ENCODE peak calls at places on chromosomes 12 and 14, in four cellular contexts. One of them, this sample, is unnamed.

GRCh38 chr12:115440438-115440837 is 756.5 kb upstream of the TBX3 start:
- DNase-seq in body of pancreas: peak
- DNase-seq in hepatic stellate cell: peak
- DNase-seq in memory B cell: no peak
- DNase-seq in this sample: no peak

GRCh38 chr12:123478762-123479161 is 20.8 kb downstream of the SNRNP35 start:
- DNase-seq in memory B cell: no peak
- DNase-seq in body of pancreas: no peak
- DNase-seq in hepatic stellate cell: peak
- DNase-seq in this sample: no peak

GRCh38 chr14:50407089-50407813 is 10.6 kb upstream of the CDKL1 start:
- DNase-seq in hepatic stellate cell: no peak
- DNase-seq in body of pancreas: no peak
- DNase-seq in memory B cell: no peak
- DNase-seq in this sample: no peak

GRCh38 chr14:78170203-78170602 is at the start of gene NRXN3:
- DNase-seq in body of pancreas: no peak
- DNase-seq in memory B cell: no peak
- DNase-seq in hepatic stellate cell: no peak
- DNase-seq in this sample: no peak

GRCh38 chr12:67780580-67781084 is 132.1 kb downstream of the DYRK2 start:
- DNase-seq in hepatic stellate cell: no peak
- DNase-seq in body of pancreas: no peak
- DNase-seq in memory B cell: no peak
- DNase-seq in this sample: no peak

GRCh38 chr14:81398196-81398891 is 1.8 kb downstream of the STON2 start:
- DNase-seq in hepatic stellate cell: no peak
- DNase-seq in body of pancreas: no peak
- DNase-seq in memory B cell: no peak
- DNase-seq in this sample: no peak

GRCh38 chr12:23628836-23629235 is 320.6 kb downstream of the SOX5 start:
- DNase-seq in body of pancreas: no peak
- DNase-seq in hepatic stellate cell: no peak
- DNase-seq in memory B cell: no peak
- DNase-seq in this sample: no peak

GRCh38 chr12:114440450-114441383 is 34.8 kb upstream of the TBX5 start:
- DNase-seq in body of pancreas: no peak
- DNase-seq in memory B cell: no peak
- DNase-seq in hepatic stellate cell: no peak
- DNase-seq in this sample: no peak

GRCh38 chr14:38197761-38198345 is 9.9 kb upstream of the SSTR1 start:
- DNase-seq in hepatic stellate cell: no peak
- DNase-seq in memory B cell: no peak
- DNase-seq in body of pancreas: no peak
- DNase-seq in this sample: no peak

GRCh38 chr12:68609955-68610434 is 704 bp upstream of the RAP1B start:
- DNase-seq in hepatic stellate cell: no peak
- DNase-seq in memory B cell: no peak
- DNase-seq in body of pancreas: peak
- DNase-seq in this sample: no peak

GRCh38 chr12:124347805-124348658 is 53.1 kb downstream of the RFLNA start:
- DNase-seq in memory B cell: peak
- DNase-seq in hepatic stellate cell: no peak
- DNase-seq in body of pancreas: no peak
- DNase-seq in this sample: no peak

GRCh38 chr12:63521706-63522105 is 146.6 kb downstream of the DPY19L2 start:
- DNase-seq in hepatic stellate cell: no peak
- DNase-seq in body of pancreas: no peak
- DNase-seq in memory B cell: no peak
- DNase-seq in this sample: no peak

GRCh38 chr14:68464716-68465115 is 328.2 kb downstream of the ZFP36L1 start:
- DNase-seq in hepatic stellate cell: no peak
- DNase-seq in memory B cell: no peak
- DNase-seq in body of pancreas: no peak
- DNase-seq in this sample: no peak

GRCh38 chr14:69873877-69874780 is 5.1 kb upstream of the SMOC1 start:
- DNase-seq in hepatic stellate cell: no peak
- DNase-seq in memory B cell: no peak
- DNase-seq in body of pancreas: no peak
- DNase-seq in this sample: no peak

GRCh38 chr12:49950310-49951251 is at the start of gene AQP2:
- DNase-seq in memory B cell: no peak
- DNase-seq in body of pancreas: no peak
- DNase-seq in hepatic stellate cell: no peak
- DNase-seq in this sample: peak

GRCh38 chr12:12653922-12654321 is 42.1 kb downstream of the GPR19 start:
- DNase-seq in hepatic stellate cell: no peak
- DNase-seq in memory B cell: no peak
- DNase-seq in body of pancreas: no peak
- DNase-seq in this sample: no peak

GRCh38 chr12:57803317-57803893 is 15.1 kb downstream of the AVIL start:
- DNase-seq in memory B cell: peak
- DNase-seq in hepatic stellate cell: peak
- DNase-seq in body of pancreas: peak
- DNase-seq in this sample: no peak

GRCh38 chr12:1470051-1470450 is 124.3 kb downstream of the FBXL14 start:
- DNase-seq in body of pancreas: no peak
- DNase-seq in hepatic stellate cell: no peak
- DNase-seq in memory B cell: no peak
- DNase-seq in this sample: no peak

GRCh38 chr12:94805749-94806148 is 155.4 kb upstream of the TMCC3 start:
- DNase-seq in hepatic stellate cell: no peak
- DNase-seq in body of pancreas: no peak
- DNase-seq in memory B cell: no peak
- DNase-seq in this sample: no peak

GRCh38 chr14:36901846-36902245 is 240.2 kb downstream of the PAX9 start:
- DNase-seq in hepatic stellate cell: no peak
- DNase-seq in memory B cell: no peak
- DNase-seq in body of pancreas: no peak
- DNase-seq in this sample: no peak

GRCh38 chr14:28468191-28469151 is 298.1 kb upstream of the FOXG1 start:
- DNase-seq in body of pancreas: no peak
- DNase-seq in memory B cell: no peak
- DNase-seq in hepatic stellate cell: no peak
- DNase-seq in this sample: no peak

GRCh38 chr12:132560421-132560830 is 50.0 kb downstream of the LRCOL1 start:
- DNase-seq in hepatic stellate cell: no peak
- DNase-seq in body of pancreas: peak
- DNase-seq in memory B cell: peak
- DNase-seq in this sample: no peak

GRCh38 chr12:103840399-103840880 is 594 bp downstream of the NT5DC3 start:
- DNase-seq in memory B cell: no peak
- DNase-seq in body of pancreas: no peak
- DNase-seq in hepatic stellate cell: peak
- DNase-seq in this sample: no peak

GRCh38 chr12:47650469-47650868 is 55.4 kb downstream of the RPAP3 start:
- DNase-seq in body of pancreas: no peak
- DNase-seq in memory B cell: no peak
- DNase-seq in hepatic stellate cell: no peak
- DNase-seq in this sample: no peak

GRCh38 chr12:109804820-109805761 is 28.1 kb downstream of the TRPV4 start:
- DNase-seq in body of pancreas: peak
- DNase-seq in hepatic stellate cell: peak
- DNase-seq in memory B cell: peak
- DNase-seq in this sample: peak

GRCh38 chr14:67963545-67963944 is 144.0 kb downstream of the RAD51B start:
- DNase-seq in memory B cell: no peak
- DNase-seq in body of pancreas: no peak
- DNase-seq in hepatic stellate cell: no peak
- DNase-seq in this sample: no peak

GRCh38 chr12:77830502-77830901 is at the start of gene NAV3:
- DNase-seq in body of pancreas: no peak
- DNase-seq in hepatic stellate cell: no peak
- DNase-seq in memory B cell: no peak
- DNase-seq in this sample: no peak

GRCh38 chr12:92574046-92574783 is 128.6 kb upstream of the PLEKHG7 start:
- DNase-seq in memory B cell: no peak
- DNase-seq in hepatic stellate cell: no peak
- DNase-seq in body of pancreas: no peak
- DNase-seq in this sample: no peak

GRCh38 chr14:58294201-58294600 is 4.2 kb upstream of the ARID4A start:
- DNase-seq in hepatic stellate cell: no peak
- DNase-seq in body of pancreas: no peak
- DNase-seq in memory B cell: no peak
- DNase-seq in this sample: no peak

GRCh38 chr12:66049538-66050282 is 80.8 kb downstream of the LLPH start:
- DNase-seq in body of pancreas: no peak
- DNase-seq in hepatic stellate cell: no peak
- DNase-seq in memory B cell: no peak
- DNase-seq in this sample: no peak

This sample was measured in CD14-positive monocyte.